ENCODE peak calls at places on chromosomes 2 and 18, in six cellular contexts. C is A549, G is mesenchymal stem cell, P is H1, X is GM23338, O is IMR-90. N is an unnamed sample.

GRCh38 chr2:200309296-200309846 is 2.9 kb downstream of the SPATS2L start:
- DNase-seq in C (no peak), G (no peak), P (no peak), X (no peak), O (no peak), N (no peak)

GRCh38 chr2:233085037-233085838 is 25.1 kb downstream of the INPP5D start:
- DNase-seq in C (no peak), G (no peak), P (no peak), X (no peak), O (no peak), N (peak)

GRCh38 chr18:24586662-24587360 is 126.4 kb downstream of the HRH4 start:
- DNase-seq in C (no peak), G (no peak), P (no peak), X (peak), O (no peak), N (no peak)

GRCh38 chr2:196234672-196235071 is 63.3 kb upstream of the STK17B start:
- DNase-seq in C (no peak), G (peak), P (no peak), X (no peak), O (peak), N (no peak)

GRCh38 chr18:58097127-58097906 is 53.3 kb downstream of the NEDD4L start:
- DNase-seq in C (no peak), G (no peak), P (no peak), X (no peak), O (peak), N (no peak)

GRCh38 chr2:46284812-46285211 is 12.4 kb upstream of the EPAS1 start:
- DNase-seq in C (no peak), G (no peak), P (no peak), X (no peak), O (no peak), N (peak)

GRCh38 chr2:179373826-179374225 is 109.2 kb upstream of the SESTD1 start:
- DNase-seq in C (no peak), G (no peak), P (no peak), X (no peak), O (no peak), N (no peak)

GRCh38 chr2:59575191-59575590 is 978.3 kb downstream of the BCL11A start:
- DNase-seq in C (no peak), G (no peak), P (no peak), X (no peak), O (no peak), N (no peak)

GRCh38 chr2:172451923-172452322 is 24.5 kb downstream of the ITGA6 start:
- DNase-seq in C (no peak), G (no peak), P (no peak), X (no peak), O (no peak), N (no peak)

GRCh38 chr2:127103243-127104165 is 3.5 kb downstream of the BIN1 start:
- DNase-seq in C (no peak), G (no peak), P (no peak), X (no peak), O (no peak), N (no peak)

GRCh38 chr2:8984152-8984551 is 19.3 kb downstream of the MBOAT2 start:
- DNase-seq in C (no peak), G (peak), P (no peak), X (no peak), O (no peak), N (no peak)

GRCh38 chr18:77250501-77250925 is 865 bp downstream of the GALR1 start:
- DNase-seq in C (no peak), G (no peak), P (peak), X (peak), O (no peak), N (peak)

GRCh38 chr18:37385846-37386435 is 179.7 kb downstream of the CELF4 start:
- DNase-seq in C (peak), G (peak), P (no peak), X (peak), O (peak), N (peak)

GRCh38 chr2:120720176-120720575 is 15.5 kb upstream of the GLI2 start:
- DNase-seq in C (no peak), G (no peak), P (no peak), X (no peak), O (no peak), N (no peak)

GRCh38 chr2:113807634-113808196 is 51.3 kb upstream of the SLC35F5 start:
- DNase-seq in C (no peak), G (no peak), P (no peak), X (no peak), O (no peak), N (no peak)

GRCh38 chr18:74221081-74221480 is 70.7 kb downstream of the CYB5A start:
- DNase-seq in C (no peak), G (no peak), P (no peak), X (no peak), O (no peak), N (no peak)

GRCh38 chr2:203740741-203741363 is 34.4 kb downstream of the CD28 start:
- DNase-seq in C (no peak), G (no peak), P (no peak), X (no peak), O (peak), N (no peak)

GRCh38 chr2:203733683-203734082 is 27.2 kb downstream of the CD28 start:
- DNase-seq in C (no peak), G (no peak), P (no peak), X (no peak), O (no peak), N (no peak)

GRCh38 chr2:203739351-203739750 is 32.9 kb downstream of the CD28 start:
- DNase-seq in C (no peak), G (no peak), P (no peak), X (no peak), O (no peak), N (no peak)

GRCh38 chr2:203734276-203734983 is 28.0 kb downstream of the CD28 start:
- DNase-seq in C (no peak), G (no peak), P (no peak), X (peak), O (no peak), N (no peak)

GRCh38 chr2:203737360-203737759 is 30.9 kb downstream of the CD28 start:
- DNase-seq in C (no peak), G (no peak), P (no peak), X (no peak), O (peak), N (no peak)
- H3K4me2 ChIP-seq in C (no peak), G (no peak), P (no peak), X (no peak), O (no peak), N (no peak)

DNA sequence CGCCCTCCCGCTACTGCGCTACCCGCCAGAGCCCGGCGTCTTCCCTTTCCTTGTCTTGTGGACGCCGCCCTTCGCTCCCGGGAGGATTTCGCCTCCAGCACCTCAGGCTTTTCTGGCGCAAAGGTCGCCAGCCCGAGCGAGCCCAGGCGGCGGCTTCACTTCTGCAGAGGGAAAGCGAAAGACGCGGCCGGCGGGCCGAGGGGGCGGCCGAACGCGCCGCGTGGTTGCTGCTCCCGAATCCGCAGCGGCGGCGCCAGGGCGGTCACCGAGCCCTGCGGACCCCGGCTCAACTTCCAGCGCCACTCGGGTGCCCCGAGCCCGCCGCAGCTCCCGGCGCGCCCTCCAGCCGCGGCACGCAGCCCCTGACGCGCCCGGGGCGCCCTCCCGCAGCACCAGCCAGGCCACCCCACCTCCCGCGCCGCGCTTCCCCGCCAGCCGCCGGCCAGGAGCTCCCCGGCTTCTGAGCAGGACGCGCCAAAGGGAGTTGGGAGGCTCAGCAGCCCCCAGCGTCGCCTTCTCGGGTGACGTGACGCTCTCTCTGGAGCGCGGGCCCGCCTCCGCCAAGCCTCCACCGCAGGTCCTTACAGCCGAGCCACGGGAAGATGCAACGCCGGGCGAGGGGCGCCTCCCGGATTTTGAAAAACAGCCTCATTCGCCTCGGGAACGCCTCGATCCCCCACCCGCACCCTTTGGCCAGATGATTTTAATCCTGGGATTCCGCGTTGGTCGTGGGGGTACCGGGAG is 84.9 kb upstream of the EPB41L3 start:
- DNase-seq in C (peak), G (peak), P (peak), X (peak), O (peak), N (peak)
- H3K4me2 ChIP-seq in C (peak), G (peak), P (peak), X (peak), O (peak), N (peak)

GRCh38 chr2:12624911-12625598 is 91.7 kb upstream of the TRIB2 start:
- DNase-seq in C (no peak), G (no peak), P (peak), X (peak), O (no peak), N (peak)
- H3K4me2 ChIP-seq in C (no peak), G (no peak), P (peak), X (peak), O (no peak), N (no peak)

GRCh38 chr2:239463541-239464165 is 62.8 kb upstream of the HDAC4 start:
- DNase-seq in C (no peak), G (no peak), P (no peak), X (no peak), O (no peak), N (no peak)

GRCh38 chr2:239466755-239467271 is 66.0 kb upstream of the HDAC4 start:
- DNase-seq in C (no peak), G (no peak), P (no peak), X (no peak), O (no peak), N (no peak)

GRCh38 chr2:239466046-239466754 is 65.4 kb upstream of the HDAC4 start:
- DNase-seq in C (no peak), G (no peak), P (no peak), X (no peak), O (no peak), N (no peak)

GRCh38 chr2:239464166-239465016 is 63.6 kb upstream of the HDAC4 start:
- DNase-seq in C (no peak), G (no peak), P (no peak), X (no peak), O (no peak), N (no peak)

GRCh38 chr2:239465017-239466001 is 64.5 kb upstream of the HDAC4 start:
- DNase-seq in C (peak), G (no peak), P (no peak), X (no peak), O (no peak), N (no peak)
- H3K4me2 ChIP-seq in C (peak), G (no peak), P (no peak), X (no peak), O (no peak), N (no peak)

DNA sequence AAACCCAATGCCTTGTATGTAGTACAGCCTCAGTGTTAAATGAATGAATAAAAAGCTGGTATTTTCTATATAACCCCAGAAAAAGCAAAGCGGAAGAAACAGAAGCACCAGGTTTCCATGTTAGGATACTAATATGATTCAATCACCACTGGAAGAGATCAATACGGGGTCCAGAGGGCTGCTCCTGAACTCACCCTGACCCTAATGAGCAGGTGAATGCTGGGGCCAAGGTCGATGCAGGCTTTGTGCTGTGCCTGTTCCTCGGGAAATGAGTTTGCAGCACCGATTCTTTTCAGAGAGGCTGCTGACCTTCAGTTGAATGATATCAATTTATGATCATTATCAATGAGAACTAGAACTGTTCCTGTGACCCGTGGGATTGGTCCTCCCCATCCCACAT is 228.5 kb downstream of the CDCA7 start:
- DNase-seq in C (no peak), G (no peak), P (no peak), X (no peak), O (no peak), N (no peak)
- H3K4me2 ChIP-seq in C (no peak), G (no peak), P (no peak), X (no peak), O (no peak), N (no peak)

GRCh38 chr2:190215620-190216019 is 104.0 kb downstream of the HIBCH start:
- DNase-seq in C (no peak), G (no peak), P (no peak), X (peak), O (no peak), N (peak)

GRCh38 chr2:190216829-190217228 is 102.8 kb downstream of the HIBCH start:
- DNase-seq in C (peak), G (no peak), P (peak), X (peak), O (no peak), N (peak)

GRCh38 chr2:190214434-190215194 is 105.0 kb downstream of the HIBCH start:
- DNase-seq in C (no peak), G (no peak), P (no peak), X (peak), O (no peak), N (no peak)

GRCh38 chr2:190210471-190210870 is 109.2 kb downstream of the HIBCH start:
- DNase-seq in C (no peak), G (no peak), P (no peak), X (no peak), O (peak), N (no peak)

DNA sequence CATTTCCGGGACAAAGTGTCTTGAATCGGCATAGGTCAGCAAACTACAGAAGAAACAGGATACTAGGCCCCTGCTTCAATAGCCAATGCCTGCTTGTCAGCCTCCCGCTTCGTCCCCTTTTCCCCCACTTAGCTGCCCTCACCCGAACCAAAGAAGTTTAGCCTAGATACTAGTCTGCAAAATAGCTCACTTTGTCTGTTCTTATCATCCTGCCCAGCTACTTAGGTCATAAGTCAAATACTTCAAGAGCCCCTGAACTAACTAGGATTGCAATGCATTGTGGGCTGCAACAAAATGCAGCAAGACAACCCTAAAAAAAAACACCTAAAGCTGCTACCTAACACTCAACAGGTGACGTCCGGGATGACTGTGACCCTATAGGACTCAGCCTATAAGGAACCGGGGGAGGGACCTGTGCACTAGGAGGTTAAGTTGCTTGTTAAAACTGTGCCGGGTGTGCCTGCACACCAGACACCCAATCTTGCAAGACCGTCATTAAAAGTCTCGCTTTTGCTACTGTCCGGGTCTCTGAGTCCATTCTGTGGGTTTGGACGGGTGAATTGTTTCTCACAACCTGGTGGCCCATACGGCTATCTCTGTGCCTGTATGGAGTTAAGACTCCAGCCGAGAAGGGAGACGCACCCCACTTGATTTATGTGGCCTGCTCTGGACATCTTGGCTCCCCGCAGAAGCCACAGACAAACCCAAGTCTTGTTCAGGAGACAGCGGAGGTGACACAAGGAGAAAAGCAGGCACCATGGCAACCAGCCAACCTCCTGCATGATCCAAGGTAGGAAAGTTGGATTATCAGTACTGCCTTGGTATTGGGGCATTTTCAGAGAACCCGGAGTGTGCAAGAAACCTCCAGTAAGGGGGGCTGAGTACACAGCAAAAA is 105.9 kb downstream of the HIBCH start:
- DNase-seq in C (no peak), G (no peak), P (no peak), X (no peak), O (no peak), N (no peak)
- H3K4me2 ChIP-seq in C (no peak), G (no peak), P (peak), X (peak), O (no peak), N (no peak)

N was measured in neuronal stem cell.